ENCODE peak calls at places on chromosomes 2 and 18, in four cellular contexts. B, F, V and C are unnamed samples.

GRCh38 chr2:74373985-74374384 is 6.1 kb downstream of the DCTN1 start:
- DNase-seq in B (no peak), F (peak), V (no peak), C (peak)

GRCh38 chr2:199463000-199463692 is 5.4 kb upstream of the SATB2 start:
- DNase-seq in B (no peak), F (peak), V (no peak), C (peak)

GRCh38 chr18:75753753-75754152 is 326.2 kb upstream of the SMIM21 start:
- DNase-seq in B (no peak), F (no peak), V (no peak), C (no peak)

GRCh38 chr2:8797682-8798081 is 39.7 kb downstream of the KIDINS220 start:
- DNase-seq in B (no peak), F (no peak), V (no peak), C (no peak)

GRCh38 chr18:50629148-50629631 is 69.3 kb downstream of the MAPK4 start:
- DNase-seq in B (no peak), F (no peak), V (no peak), C (no peak)

GRCh38 chr2:218125626-218126080 is at the start of gene CXCR2:
- DNase-seq in B (no peak), F (no peak), V (no peak), C (no peak)

GRCh38 chr18:53268455-53268854 is 928.5 kb downstream of the DCC start:
- DNase-seq in B (no peak), F (no peak), V (no peak), C (no peak)

GRCh38 chr2:18047896-18048657 is 169.6 kb downstream of the KCNS3 start:
- DNase-seq in B (no peak), F (no peak), V (no peak), C (no peak)

GRCh38 chr2:176281267-176281666 is 12.0 kb downstream of the MTX2 start:
- DNase-seq in B (no peak), F (no peak), V (no peak), C (no peak)

GRCh38 chr2:68732036-68732435 is 2.6 kb upstream of the ARHGAP25 start:
- DNase-seq in B (no peak), F (no peak), V (no peak), C (no peak)

GRCh38 chr18:74945774-74946545 is 263.0 kb downstream of the PTGR3 start:
- DNase-seq in B (no peak), F (no peak), V (no peak), C (no peak)

GRCh38 chr2:2173633-2174032 is 157.4 kb downstream of the MYT1L start:
- DNase-seq in B (no peak), F (no peak), V (no peak), C (peak)

GRCh38 chr2:24077879-24078278 is 1.8 kb upstream of the SF3B6 start:
- DNase-seq in B (no peak), F (no peak), V (no peak), C (no peak)

DNA sequence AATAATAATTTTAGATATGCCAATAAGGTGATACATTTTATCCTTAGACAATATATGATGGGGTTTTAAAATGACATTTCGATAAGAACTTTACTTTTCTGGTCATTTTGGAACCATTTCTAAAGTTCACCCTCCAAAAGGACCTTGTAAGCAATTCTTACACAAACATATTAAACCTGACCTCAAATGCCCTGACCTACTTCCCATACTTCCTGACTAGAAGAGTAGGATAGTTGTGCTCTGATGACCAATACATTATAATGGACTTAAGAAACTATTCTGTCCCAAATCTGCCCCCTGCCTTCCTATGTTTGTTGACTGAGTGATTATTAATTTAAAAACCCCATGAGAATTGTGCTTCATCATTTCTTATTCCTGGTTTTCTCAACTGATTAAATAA is 24.6 kb downstream of the GCA start:
- DNase-seq in B (no peak), F (no peak), V (no peak), C (no peak)
- TF ChIP-seq TCF12 in B (no peak), F (no peak), V (no peak), C (no peak)

GRCh38 chr2:150339951-150340350 is 147.5 kb downstream of the RND3 start:
- DNase-seq in B (no peak), F (no peak), V (no peak), C (peak)
- TF ChIP-seq TCF12 in B (no peak), F (no peak), V (no peak), C (no peak)

DNA sequence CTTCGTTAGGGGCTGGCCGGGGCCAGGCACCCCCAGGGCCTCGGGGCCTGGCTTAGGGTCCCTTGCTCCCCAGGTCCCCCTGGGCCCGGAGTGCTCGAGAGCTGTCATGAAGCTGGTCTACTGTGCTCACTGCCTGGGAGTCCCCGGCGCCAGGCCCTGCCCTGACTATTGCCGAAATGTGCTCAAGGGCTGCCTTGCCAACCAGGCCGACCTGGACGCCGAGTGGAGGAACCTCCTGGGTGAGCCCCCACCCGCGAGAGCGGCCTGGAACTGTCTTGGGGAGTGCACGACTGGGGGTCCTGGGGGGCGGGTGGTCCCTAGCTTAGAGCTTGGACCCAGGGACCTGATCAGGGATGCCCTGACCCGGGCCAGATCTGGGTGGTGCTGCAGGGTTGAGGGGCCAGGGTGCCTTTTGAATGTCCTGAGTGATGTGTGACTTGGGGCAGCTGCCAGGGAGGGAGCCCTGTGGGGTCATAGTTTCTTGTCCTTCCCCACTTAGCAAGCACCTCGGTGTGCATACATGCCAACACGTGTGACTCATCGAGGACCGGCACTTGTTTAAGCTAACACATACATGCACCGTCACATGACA is 27.9 kb downstream of the GPC1 start:
- DNase-seq in B (no peak), F (no peak), V (no peak), C (no peak)
- TF ChIP-seq TCF12 in B (no peak), F (no peak), V (no peak), C (no peak)

GRCh38 chr2:203852760-203853159 is 14.8 kb upstream of the CTLA4 start:
- DNase-seq in B (no peak), F (no peak), V (no peak), C (no peak)
- TF ChIP-seq TCF12 in B (no peak), F (no peak), V (no peak), C (no peak)